ENCODE peak calls at places on chromosomes 7 and 10, in five cellular contexts. S is naive thymus-derived CD4-positive, alpha-beta T cell; E is HFFc6; Q is RPMI7951; J is stimulated activated naive CD4-positive, alpha-beta T cell treated with Interleukin-2 at 50 U/mL for 16 hours. A is an unnamed sample.

GRCh38 chr7:31126976-31127375 is 74.9 kb downstream of the ADCYAP1R1 start:
- DNase-seq in S (no peak), E (peak; percentile 33), Q (peak; percentile 50), J (no peak), A (peak; percentile 2)

GRCh38 chr7:116534790-116535189 is 10.0 kb downstream of the CAV1 start:
- DNase-seq in S (no peak), E (peak; percentile 42), Q (peak; percentile 94), J (no peak), A (no peak)

GRCh38 chr7:19442016-19442785 is 266.6 kb downstream of the POLR1F start:
- DNase-seq in S (no peak), E (peak; percentile 59), Q (peak; percentile 63), J (no peak), A (peak; percentile 78)

GRCh38 chr7:106430535-106431455 is 146.0 kb upstream of the NAMPT start:
- DNase-seq in S (no peak), E (no peak), Q (no peak), J (no peak), A (no peak)

GRCh38 chr7:32531402-32531801 is 36.1 kb downstream of the AVL9 start:
- DNase-seq in S (no peak), E (no peak), Q (no peak), J (no peak), A (no peak)

GRCh38 chr7:32164341-32164996 is 94.3 kb upstream of the PDE1C start:
- DNase-seq in S (no peak), E (peak; percentile 26), Q (peak; percentile 89), J (no peak), A (peak; percentile 83)

GRCh38 chr7:157412021-157412443 is 75.2 kb downstream of the DNAJB6 start:
- DNase-seq in S (no peak), E (peak; percentile 94), Q (peak; percentile 92), J (peak; percentile 78), A (peak; percentile 86)

GRCh38 chr7:50697686-50698085 is 85.0 kb downstream of the GRB10 start:
- DNase-seq in S (no peak), E (no peak), Q (no peak), J (no peak), A (no peak)

GRCh38 chr7:157386979-157387800 is 50.4 kb downstream of the DNAJB6 start:
- DNase-seq in S (peak; percentile 85), E (peak; percentile 60), Q (peak; percentile 73), J (peak; percentile 82), A (peak; percentile 76)

GRCh38 chr7:95915731-95916130 is 143.4 kb downstream of the DYNC1I1 start:
- DNase-seq in S (no peak), E (no peak), Q (no peak), J (no peak), A (no peak)

GRCh38 chr10:127145173-127145572 is 51.2 kb downstream of the INSYN2A start:
- DNase-seq in S (no peak), E (peak; percentile 63), Q (peak; percentile 74), J (no peak), A (peak; percentile 78)

GRCh38 chr7:130114776-130115175 is 44.4 kb downstream of the KLHDC10 start:
- DNase-seq in S (no peak), E (no peak), Q (no peak), J (no peak), A (no peak)

GRCh38 chr7:36116347-36117200 is 36.5 kb upstream of the EEPD1 start:
- DNase-seq in S (no peak), E (peak; percentile 15), Q (peak; percentile 46), J (no peak), A (peak; percentile 38)

GRCh38 chr10:43862756-43863155 is 214.1 kb upstream of the ZNF32 start:
- DNase-seq in S (no peak), E (no peak), Q (no peak), J (no peak), A (no peak)

GRCh38 chr7:35401217-35401879 is 147.4 kb upstream of the TBX20 start:
- DNase-seq in S (no peak), E (no peak), Q (no peak), J (no peak), A (no peak)

A was measured in HCEC 1CT.